ENCODE peak calls at places on chromosomes 11 and 22, in seven cellular contexts. T is ovary; P is retinal pigment epithelial cell; Y is CD8-positive, alpha-beta T cell; D is type B pancreatic cell; Z is mucosa of descending colon; E is heart right ventricle. A is an unnamed sample.

GRCh38 chr11:3645552-3645951 is 624 bp downstream of the ART1 start:
- DNase-seq in D (no peak), T (no peak), P (no peak), E (no peak), Z (no peak), Y (no peak), A (no peak)

GRCh38 chr11:70871881-70872280 is 380.5 kb downstream of the SHANK2 start:
- DNase-seq in Z (no peak), D (no peak), T (no peak), P (no peak), E (no peak), Y (no peak), A (no peak)

GRCh38 chr11:66068923-66069714 is 953 bp upstream of the PACS1 start:
- DNase-seq in Z (peak), Y (no peak), D (no peak), E (peak), T (peak), P (peak), A (peak)

GRCh38 chr11:27255447-27255828 is 107.6 kb downstream of the CCDC34 start:
- DNase-seq in T (no peak), Z (no peak), D (no peak), P (no peak), E (no peak), Y (no peak), A (no peak)

GRCh38 chr22:49829044-49829719 is 1.5 kb upstream of the BRD1 start:
- DNase-seq in D (no peak), T (no peak), Y (no peak), Z (no peak), E (no peak), P (no peak), A (no peak)

GRCh38 chr22:50283821-50284220 is 13.6 kb upstream of the MAPK11 start:
- DNase-seq in E (no peak), T (no peak), Z (no peak), D (no peak), Y (no peak), P (no peak), A (no peak)

GRCh38 chr11:19767691-19768151 is 55.1 kb downstream of the NAV2 start:
- DNase-seq in P (no peak), Y (no peak), E (no peak), Z (no peak), D (no peak), T (no peak), A (no peak)

GRCh38 chr11:119380816-119381185 is 689 bp downstream of the USP2 start:
- DNase-seq in Z (no peak), Y (no peak), P (no peak), T (peak), D (no peak), E (no peak), A (no peak)

GRCh38 chr11:105642870-105643269 is 33.0 kb downstream of the GRIA4 start:
- DNase-seq in D (no peak), T (no peak), P (no peak), Y (no peak), Z (no peak), E (no peak), A (no peak)

GRCh38 chr22:46673677-46674236 is 53.6 kb downstream of the GRAMD4 start:
- DNase-seq in D (no peak), Y (no peak), T (no peak), E (no peak), Z (no peak), P (no peak), A (no peak)

GRCh38 chr11:121328967-121329653 is 36.5 kb downstream of the SC5D start:
- DNase-seq in Y (no peak), E (no peak), T (no peak), Z (no peak), P (no peak), D (no peak), A (no peak)

GRCh38 chr11:119615003-119615878 is 113.8 kb downstream of the NECTIN1 start:
- DNase-seq in T (no peak), E (no peak), D (no peak), P (peak), Z (no peak), Y (no peak), A (peak)

GRCh38 chr22:38923463-38924196 is 33.8 kb upstream of the APOBEC3A start:
- DNase-seq in Z (peak), D (no peak), E (peak), T (peak), Y (no peak), P (peak), A (no peak)

GRCh38 chr11:75445315-75445953 is 12.4 kb upstream of the KLHL35 start:
- DNase-seq in T (peak), E (peak), P (no peak), D (peak), Y (peak), Z (peak), A (peak)

GRCh38 chr11:11668293-11668692 is 46.5 kb upstream of the GALNT18 start:
- DNase-seq in D (no peak), T (no peak), P (no peak), E (no peak), Z (no peak), Y (no peak), A (no peak)

GRCh38 chr11:43462359-43462758 is 103.6 kb downstream of the TTC17 start:
- DNase-seq in D (no peak), E (no peak), Z (no peak), T (no peak), Y (no peak), P (no peak), A (no peak)

GRCh38 chr11:122882809-122883681 is 486 bp downstream of the JHY start:
- DNase-seq in E (peak), Z (peak), T (peak), D (peak), P (no peak), Y (peak), A (peak)

GRCh38 chr11:9607511-9607899 is 34.0 kb downstream of the WEE1 start:
- DNase-seq in T (no peak), P (no peak), D (no peak), Y (no peak), E (no peak), Z (no peak), A (no peak)

GRCh38 chr22:44159811-44160210 is 20.9 kb upstream of the PARVG start:
- DNase-seq in P (no peak), E (no peak), D (no peak), Z (peak), T (no peak), Y (no peak), A (no peak)

GRCh38 chr22:49962751-49963646 is 2.4 kb downstream of the PIM3 start:
- DNase-seq in P (no peak), T (peak), Z (peak), Y (no peak), D (no peak), E (peak), A (peak)

GRCh38 chr11:20015101-20015500 is 145.2 kb downstream of the DBX1 start:
- DNase-seq in T (no peak), D (no peak), P (no peak), E (no peak), Z (no peak), Y (no peak), A (no peak)

GRCh38 chr11:1295086-1295485 is 14.3 kb downstream of the TOLLIP start:
- DNase-seq in Y (no peak), E (no peak), Z (no peak), T (peak), P (no peak), D (no peak), A (no peak)

GRCh38 chr11:95392644-95393043 is 161.6 kb upstream of the SESN3 start:
- DNase-seq in Z (no peak), E (no peak), T (no peak), P (no peak), D (no peak), Y (no peak), A (no peak)

GRCh38 chr11:18749681-18750319 is 23.8 kb upstream of the IGSF22 start:
- DNase-seq in Z (no peak), E (no peak), D (no peak), P (peak), T (no peak), Y (no peak), A (no peak)

GRCh38 chr11:129569007-129569406 is 193.4 kb downstream of the BARX2 start:
- DNase-seq in Y (no peak), Z (no peak), E (no peak), T (no peak), D (no peak), P (no peak), A (no peak)
- TF ChIP-seq CTCF in Y (no peak), Z (no peak), E (no peak), T (no peak), D (no peak), P (no peak), A (no peak)

GRCh38 chr11:126467046-126467370 is 111.5 kb downstream of the ST3GAL4 start:
- DNase-seq in T (no peak), D (no peak), P (no peak), Y (no peak), E (no peak), Z (no peak), A (no peak)

GRCh38 chr11:126467471-126467870 is 112.0 kb downstream of the ST3GAL4 start:
- DNase-seq in P (no peak), Y (no peak), Z (no peak), T (no peak), D (no peak), E (no peak), A (no peak)

GRCh38 chr11:126468102-126468521 is 112.6 kb downstream of the ST3GAL4 start:
- DNase-seq in D (no peak), P (no peak), T (no peak), Z (no peak), Y (no peak), E (no peak), A (no peak)

GRCh38 chr11:126466288-126467045 is 111.0 kb downstream of the ST3GAL4 start:
- DNase-seq in T (no peak), E (no peak), Y (no peak), Z (no peak), D (no peak), P (no peak), A (peak)

GRCh38 chr11:126469308-126469707 is 113.8 kb downstream of the ST3GAL4 start:
- DNase-seq in E (no peak), D (no peak), P (no peak), Z (no peak), T (no peak), Y (no peak), A (no peak)
- TF ChIP-seq CTCF in E (no peak), D (no peak), P (no peak), Z (no peak), T (no peak), Y (no peak), A (no peak)

GRCh38 chr22:20115691-20116375 is at the start of gene RANBP1:
- DNase-seq in Z (peak), T (no peak), E (no peak), Y (no peak), D (no peak), P (no peak), A (no peak)
- TF ChIP-seq CTCF in Z (no peak), T (no peak), E (no peak), Y (no peak), D (no peak), P (no peak), A (peak)

DNA sequence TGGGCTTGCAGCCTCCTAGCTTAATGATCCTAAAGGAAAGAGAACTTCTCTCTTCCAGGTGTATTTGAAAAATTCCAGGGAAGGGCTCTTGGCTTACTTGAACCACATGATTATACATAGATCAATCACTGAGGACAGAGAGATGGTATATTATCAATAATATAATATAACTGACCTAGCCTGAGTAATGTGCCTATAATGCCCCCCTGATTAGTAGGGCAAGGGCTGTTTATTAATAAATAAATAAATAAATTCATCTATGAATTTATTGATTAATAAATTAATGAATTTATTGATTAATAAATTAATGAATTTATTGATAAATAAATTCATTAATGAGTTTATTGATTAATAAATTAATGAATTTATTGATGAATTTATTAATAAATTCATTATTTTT is 48.0 kb upstream of the CEP295 start:
- DNase-seq in Z (no peak), T (no peak), E (no peak), D (no peak), P (no peak), Y (no peak), A (no peak)
- TF ChIP-seq CTCF in Z (no peak), T (no peak), E (no peak), D (no peak), P (no peak), Y (no peak), A (no peak)

GRCh38 chr22:24183321-24184031 is 2.2 kb downstream of the SUSD2 start:
- DNase-seq in E (no peak), Z (no peak), D (no peak), T (no peak), P (no peak), Y (no peak), A (no peak)

GRCh38 chr22:24186352-24186740 is 5.1 kb downstream of the SUSD2 start:
- DNase-seq in Y (no peak), Z (no peak), D (no peak), T (no peak), P (no peak), E (no peak), A (no peak)

GRCh38 chr22:24185001-24185500 is 3.8 kb downstream of the SUSD2 start:
- DNase-seq in D (no peak), Z (no peak), Y (no peak), T (no peak), E (no peak), P (no peak), A (no peak)

GRCh38 chr22:24185501-24186351 is 4.4 kb downstream of the SUSD2 start:
- DNase-seq in T (no peak), D (no peak), E (no peak), P (no peak), Z (no peak), Y (no peak), A (no peak)

DNA sequence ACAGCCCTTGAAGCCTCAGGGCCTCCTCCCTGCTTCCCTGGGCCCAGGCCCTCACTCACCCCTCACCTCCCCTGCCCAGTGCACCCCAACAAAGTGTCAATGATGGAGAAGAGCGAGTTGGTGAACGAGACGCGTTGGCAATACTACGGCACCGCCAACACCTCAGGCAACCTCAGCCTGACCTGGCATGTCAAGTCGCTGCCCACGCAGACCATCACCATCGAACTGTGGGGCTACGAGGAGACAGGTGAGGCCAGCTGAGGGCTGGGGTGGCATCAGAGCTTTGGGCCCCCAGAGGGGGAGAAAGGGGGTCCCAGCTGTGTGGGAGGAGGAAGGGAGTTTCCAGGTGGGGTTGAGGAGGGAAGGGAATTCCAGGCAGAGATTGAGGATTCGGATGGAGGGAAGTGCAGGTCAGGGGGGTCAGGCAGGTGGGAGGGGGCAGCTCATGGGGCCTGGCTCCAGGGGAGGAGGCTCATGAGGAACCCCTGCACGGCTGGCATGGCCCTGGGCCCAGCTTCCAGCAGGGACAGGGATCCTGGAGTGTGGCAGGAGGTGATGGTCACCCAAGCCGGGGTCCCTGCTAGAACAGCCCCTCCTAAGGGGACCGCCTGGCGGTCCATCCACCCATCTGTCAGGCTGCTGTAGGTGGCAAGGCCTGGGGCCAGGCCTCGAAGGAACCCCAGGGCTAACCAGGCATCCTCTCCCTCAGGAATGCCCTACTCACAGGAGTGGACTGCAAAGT is 2.9 kb downstream of the SUSD2 start:
- DNase-seq in Z (no peak), P (no peak), E (no peak), T (no peak), D (no peak), Y (no peak), A (no peak)
- TF ChIP-seq CTCF in Z (no peak), P (no peak), E (no peak), T (no peak), D (no peak), Y (no peak), A (no peak)

A was measured in MM.1S.